ENCODE peak calls at places on chromosomes 4 and X, in seven cellular contexts. S is cardiac fibroblast, D is right atrium auricular region, P is left lung, I is HCT116, K is A549, Z is cardiac muscle cell. H is an unnamed sample.

GRCh38 chr4:139222215-139222614 is 45.2 kb upstream of the ELF2 start:
- DNase-seq in P (no peak), Z (no peak), S (no peak), K (no peak), D (no peak), I (no peak), H (no peak)

GRCh38 chr4:88021824-88022223 is 14.4 kb downstream of the PKD2 start:
- DNase-seq in S (peak), D (no peak), P (no peak), I (no peak), K (no peak), Z (peak), H (no peak)

GRCh38 chr4:142846105-142846728 is at the start of gene INPP4B:
- DNase-seq in K (no peak), D (no peak), I (peak), Z (peak), S (peak), P (peak), H (peak)

GRCh38 chrX:119734897-119735339 is 23.5 kb upstream of the SOWAHD start:
- DNase-seq in Z (peak), K (no peak), I (no peak), P (peak), D (peak), S (no peak), H (no peak)

GRCh38 chr4:87806520-87806919 is 7.2 kb downstream of the IBSP start:
- DNase-seq in S (peak), P (no peak), K (no peak), Z (peak), D (no peak), I (no peak), H (no peak)

GRCh38 chr4:166128452-166128851 is 255.4 kb downstream of the TLL1 start:
- DNase-seq in S (peak), I (no peak), D (no peak), Z (peak), P (no peak), K (no peak), H (no peak)

GRCh38 chrX:30488092-30488491 is 89.5 kb downstream of the TASL start:
- DNase-seq in I (peak), D (no peak), P (no peak), Z (peak), K (peak), S (peak), H (no peak)

GRCh38 chrX:2696698-2697215 is 5.7 kb downstream of the CD99 start:
- DNase-seq in Z (peak), K (no peak), I (no peak), D (no peak), P (no peak), S (peak), H (no peak)

GRCh38 chr4:98828801-98829200 is 100.1 kb downstream of the EIF4E start:
- DNase-seq in D (no peak), Z (no peak), K (no peak), P (no peak), S (peak), I (peak), H (no peak)

GRCh38 chr4:99947190-99947578 is 766 bp upstream of the DNAJB14 start:
- DNase-seq in P (no peak), D (no peak), S (no peak), Z (no peak), I (no peak), K (no peak), H (no peak)

GRCh38 chrX:120446503-120446902 is 22.6 kb downstream of the LAMP2 start:
- DNase-seq in P (no peak), K (no peak), D (no peak), I (no peak), S (peak), Z (peak), H (no peak)

GRCh38 chrX:78092296-78092695 is 11.8 kb upstream of the PGK1 start:
- DNase-seq in D (no peak), K (no peak), I (peak), P (no peak), S (peak), Z (peak), H (no peak)

GRCh38 chrX:96394566-96394965 is 290.1 kb upstream of the DIAPH2 start:
- DNase-seq in Z (no peak), K (no peak), P (no peak), D (no peak), I (no peak), S (no peak), H (no peak)

GRCh38 chrX:72041901-72042859 is 89.5 kb downstream of the RTL5 start:
- DNase-seq in D (no peak), Z (peak), K (no peak), S (no peak), P (no peak), I (no peak), H (no peak)

GRCh38 chr4:22906046-22906445 is 213.3 kb downstream of the GBA3 start:
- DNase-seq in K (no peak), P (no peak), Z (no peak), S (no peak), D (no peak), I (no peak), H (no peak)

GRCh38 chrX:9164086-9164485 is 130.2 kb upstream of the FAM9B start:
- DNase-seq in P (no peak), D (no peak), S (peak), I (no peak), K (no peak), Z (no peak), H (no peak)

GRCh38 chr4:100635899-100636298 is 118.1 kb upstream of the EMCN start:
- DNase-seq in K (no peak), S (no peak), Z (no peak), D (no peak), P (no peak), I (no peak), H (no peak)

GRCh38 chrX:154486396-154487207 is at the start of gene UBL4A:
- DNase-seq in P (peak), I (peak), Z (peak), S (peak), D (no peak), K (peak), H (no peak)

GRCh38 chr4:6148506-6149205 is 51.7 kb downstream of the JAKMIP1 start:
- DNase-seq in K (no peak), P (no peak), I (no peak), S (no peak), Z (no peak), D (no peak), H (no peak)

GRCh38 chr4:3330682-3331081 is 37.9 kb downstream of the RGS12 start:
- DNase-seq in I (no peak), K (no peak), D (peak), Z (no peak), S (no peak), P (no peak), H (no peak)

GRCh38 chr4:158996669-158997074 is 106.2 kb upstream of the RAPGEF2 start:
- DNase-seq in D (no peak), K (peak), I (peak), Z (peak), P (no peak), S (peak), H (peak)

GRCh38 chr4:187606581-187606980 is 389.0 kb upstream of the ZFP42 start:
- DNase-seq in I (peak), K (peak), D (no peak), S (peak), P (no peak), Z (peak), H (no peak)

GRCh38 chrX:40260123-40260751 is 162.5 kb upstream of the BCOR start:
- DNase-seq in P (no peak), I (no peak), K (no peak), S (peak), D (no peak), Z (peak), H (no peak)

GRCh38 chr4:53804719-53805118 is 213.4 kb upstream of the LNX1 start:
- DNase-seq in P (peak), S (peak), Z (no peak), I (peak), K (no peak), D (no peak), H (no peak)

GRCh38 chr4:10083331-10083769 is 33.2 kb downstream of the WDR1 start:
- DNase-seq in I (no peak), Z (no peak), D (no peak), S (no peak), K (no peak), P (peak), H (no peak)

GRCh38 chr4:145956288-145956890 is 17.8 kb upstream of the ZNF827 start:
- DNase-seq in I (no peak), Z (peak), D (no peak), S (peak), K (no peak), P (no peak), H (no peak)

GRCh38 chrX:39527045-39527444 is 570.7 kb downstream of the BCOR start:
- DNase-seq in I (no peak), Z (peak), D (no peak), S (peak), P (no peak), K (no peak), H (no peak)

GRCh38 chr4:173917255-173917960 is 366.1 kb downstream of the FBXO8 start:
- DNase-seq in P (no peak), S (peak), I (no peak), D (no peak), K (no peak), Z (peak), H (no peak)

GRCh38 chr4:82710202-82710929 is 88.2 kb downstream of the SCD5 start:
- DNase-seq in Z (peak), K (no peak), I (no peak), S (no peak), D (no peak), P (no peak), H (no peak)

GRCh38 chrX:47863187-47863586 is 26.5 kb downstream of the ZNF81 start:
- DNase-seq in Z (no peak), S (no peak), D (no peak), P (no peak), I (no peak), K (no peak), H (no peak)

GRCh38 chr4:40043786-40044185 is 12.9 kb upstream of the N4BP2 start:
- DNase-seq in I (no peak), S (no peak), D (no peak), K (no peak), P (peak), Z (no peak), H (no peak)

GRCh38 chr4:139144161-139144859 is 32.7 kb downstream of the ELF2 start:
- DNase-seq in Z (peak), P (no peak), S (peak), K (no peak), D (peak), I (no peak), H (peak)

GRCh38 chr4:141347738-141348524 is 127.2 kb downstream of the ZNF330 start:
- DNase-seq in I (no peak), D (no peak), Z (peak), K (no peak), P (no peak), S (peak), H (no peak)

GRCh38 chr4:118033148-118034060 is 882 bp upstream of the NDST3 start:
- DNase-seq in K (peak), P (peak), D (no peak), I (peak), S (peak), Z (peak), H (no peak)

GRCh38 chrX:48854898-48855297 is 19.5 kb upstream of the PCSK1N start:
- DNase-seq in P (no peak), S (peak), D (no peak), K (no peak), I (peak), Z (peak), H (no peak)

GRCh38 chr4:145760961-145761929 is 81.3 kb downstream of the C4orf51 start:
- DNase-seq in P (no peak), I (no peak), D (no peak), S (no peak), K (no peak), Z (no peak), H (no peak)

GRCh38 chr4:160537681-160538080 is 1434.8 kb downstream of the RAPGEF2 start:
- DNase-seq in P (no peak), S (no peak), Z (no peak), I (no peak), K (no peak), D (no peak), H (no peak)

DNA sequence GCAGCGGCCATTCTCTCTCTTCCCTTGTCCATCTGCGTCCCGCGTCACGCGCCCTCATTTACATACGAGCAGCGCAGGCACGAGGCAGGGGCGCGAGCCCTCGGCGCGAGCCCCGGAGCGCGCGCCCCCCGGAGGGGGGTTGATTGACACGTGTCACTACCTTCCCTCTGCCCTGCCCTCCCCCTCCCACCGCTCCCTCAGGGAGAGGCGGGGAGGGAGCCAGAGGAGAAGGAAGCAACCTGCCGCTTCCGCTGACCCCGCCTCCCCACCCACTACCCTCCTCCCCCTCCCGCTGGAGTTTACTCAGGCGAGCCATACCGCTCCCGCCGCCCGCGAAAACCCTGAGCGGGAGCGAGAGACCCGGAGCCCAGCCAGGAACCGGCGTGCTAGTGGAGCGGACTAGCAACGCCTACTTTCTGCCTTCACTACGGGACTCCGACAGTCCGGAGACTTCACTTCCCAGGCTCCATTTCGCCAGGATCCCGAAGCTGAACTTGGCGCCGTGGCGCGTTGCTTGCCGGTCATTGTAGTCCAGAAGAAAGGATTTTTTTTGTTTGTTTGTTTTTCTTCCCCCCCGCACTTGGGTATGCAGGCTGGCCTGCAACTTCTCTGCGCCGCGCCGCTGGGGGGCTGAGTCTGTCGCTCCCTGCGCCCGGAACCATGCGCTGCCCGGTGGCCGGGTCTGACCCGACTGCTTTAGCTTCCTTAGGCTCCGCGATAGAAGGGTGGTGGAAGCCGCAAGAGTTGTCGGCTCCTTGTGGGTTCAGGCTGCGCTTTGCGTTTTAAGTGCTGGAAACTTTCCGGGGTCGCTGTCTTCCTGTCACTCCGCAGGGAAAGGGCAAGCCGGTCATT is at the start of gene LCORL:
- DNase-seq in Z (peak), D (peak), P (peak), S (peak), I (peak), K (peak), H (peak)
- TF ChIP-seq CTCF in Z (no peak), D (no peak), P (no peak), S (no peak), I (no peak), K (no peak), H (no peak)

DNA sequence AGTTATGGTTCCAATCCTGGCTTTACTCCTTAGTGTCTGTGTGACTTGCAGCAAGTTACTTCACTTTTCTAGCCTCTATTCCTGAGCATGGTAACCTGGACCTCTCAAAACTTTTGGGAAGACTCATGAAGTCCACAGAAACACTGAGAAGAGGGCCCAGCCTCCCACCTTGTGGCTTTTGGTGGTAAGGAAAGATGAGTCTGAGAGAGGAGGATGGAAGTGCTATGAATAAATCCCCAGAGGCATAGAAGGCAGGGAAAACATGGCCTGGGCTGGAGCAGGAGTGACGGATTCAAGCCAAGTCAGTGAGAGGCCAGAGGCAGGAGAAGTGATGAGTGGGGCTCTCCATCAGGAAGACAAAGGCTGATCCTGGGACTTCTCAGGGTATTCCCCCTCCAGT is 10.9 kb upstream of the MAGEA4 start:
- DNase-seq in D (no peak), I (no peak), Z (no peak), S (no peak), K (no peak), P (no peak), H (no peak)
- TF ChIP-seq CTCF in D (no peak), I (no peak), Z (no peak), S (no peak), K (no peak), P (no peak), H (no peak)

GRCh38 chr4:76279462-76279861 is 27.1 kb upstream of the STBD1 start:
- DNase-seq in P (no peak), Z (no peak), I (no peak), D (no peak), K (no peak), S (no peak), H (no peak)
- TF ChIP-seq CTCF in P (no peak), Z (no peak), I (peak), D (no peak), K (peak), S (no peak), H (no peak)

GRCh38 chr4:20255251-20255586 is 3.5 kb downstream of the SLIT2 start:
- DNase-seq in K (no peak), I (no peak), P (no peak), Z (no peak), S (no peak), D (no peak), H (no peak)
- TF ChIP-seq CTCF in K (no peak), I (no peak), P (no peak), Z (no peak), S (no peak), D (no peak), H (no peak)

DNA sequence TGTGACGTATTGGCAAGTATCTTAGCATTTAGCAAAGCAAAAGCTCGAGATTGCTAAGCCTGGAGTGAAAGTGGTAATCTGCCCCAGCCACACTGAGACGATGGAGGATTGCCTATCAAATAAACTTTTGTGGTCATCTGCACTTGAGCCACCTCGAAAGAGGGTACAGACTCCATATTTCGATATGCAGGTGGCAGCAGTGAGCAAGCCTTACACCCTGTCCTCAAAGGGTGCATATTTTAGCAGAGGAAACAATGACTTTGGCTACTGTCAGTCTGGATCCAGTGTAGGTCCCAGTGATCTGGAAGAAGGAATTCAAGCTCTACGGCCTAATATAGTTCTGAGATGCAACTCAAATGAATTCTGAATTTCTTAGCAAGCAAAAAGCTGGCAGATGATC is 153.9 kb downstream of the ATG4A start:
- DNase-seq in Z (no peak), P (no peak), K (no peak), S (no peak), I (no peak), D (no peak), H (no peak)
- TF ChIP-seq CTCF in Z (no peak), P (no peak), K (peak), S (no peak), I (peak), D (no peak), H (no peak)

H was measured in AG04449.